ENCODE peak calls at places on chromosomes 6 and 20, in nine cellular contexts. S is tibial artery, F is heart right ventricle, M is OCI-LY7, P is HFF-Myc, H is choroid plexus epithelial cell, J is activated B cell treated with CpG ODN at 0.5 μM for 24 hours, U is AG10803, O is AG04450. Y is an unnamed sample.

GRCh38 chr20:36579996-36580545 is 6.7 kb downstream of the TGIF2 start:
- DNase-seq in J (no peak), O (no peak), P (no peak), S (no peak), U (peak; percentile 15), H (peak; percentile 68), F (no peak), M (no peak), Y (no peak)

GRCh38 chr6:4804095-4804494 is 27.9 kb downstream of the CDYL start:
- DNase-seq in M (no peak), S (no peak), O (no peak), P (no peak), U (peak; percentile 53), F (no peak), H (peak; percentile 71), J (no peak), Y (no peak)

GRCh38 chr6:132797975-132798819 is at the start of gene SLC18B1:
- DNase-seq in M (peak; percentile 54), S (peak; percentile 78), F (peak; percentile 47), J (peak; percentile 55), U (no peak), O (no peak), P (no peak), H (peak; percentile 36), Y (no peak)

GRCh38 chr6:137076277-137077068 is 31.7 kb upstream of the IL20RA start:
- DNase-seq in S (peak; percentile 75), O (peak; percentile 6), M (peak; percentile 82), U (peak; percentile 65), J (peak; percentile 39), F (peak; percentile 69), H (peak; percentile 83), P (peak; percentile 38), Y (no peak)

GRCh38 chr6:28683945-28684538 is 158.4 kb downstream of the GPX5 start:
- DNase-seq in O (no peak), H (peak; percentile 70), P (no peak), M (peak; percentile 65), J (no peak), U (peak; percentile 51), S (no peak), F (no peak), Y (no peak)

GRCh38 chr6:34066772-34067770 is 78.8 kb downstream of the GRM4 start:
- DNase-seq in O (no peak), P (no peak), F (no peak), H (no peak), S (no peak), M (no peak), J (no peak), U (no peak), Y (no peak)

GRCh38 chr20:35181731-35182130 is 9.9 kb downstream of the PROCR start:
- DNase-seq in O (no peak), M (no peak), H (peak; percentile 21), P (no peak), S (no peak), F (no peak), J (no peak), U (peak; percentile 85), Y (no peak)

GRCh38 chr20:34268851-34269668 is 27.8 kb downstream of the ASIP start:
- DNase-seq in P (no peak), U (no peak), H (peak; percentile 48), M (no peak), J (peak; percentile 25), F (peak; percentile 6), O (no peak), S (no peak), Y (no peak)

GRCh38 chr20:23417861-23418260 is 3.4 kb downstream of the NAPB start:
- DNase-seq in M (no peak), F (no peak), S (no peak), P (no peak), J (no peak), H (no peak), U (no peak), O (no peak), Y (peak; percentile 15)

GRCh38 chr20:23425129-23425528 is 3.8 kb upstream of the NAPB start:
- DNase-seq in S (no peak), O (no peak), F (no peak), M (no peak), J (no peak), H (no peak), P (no peak), U (no peak), Y (no peak)

GRCh38 chr20:23419657-23419994 is 1.7 kb downstream of the NAPB start:
- DNase-seq in J (no peak), F (no peak), S (no peak), P (no peak), H (no peak), U (no peak), M (no peak), O (no peak), Y (no peak)

GRCh38 chr20:23419995-23420901 is 1.0 kb downstream of the NAPB start:
- DNase-seq in P (no peak), F (no peak), H (peak; percentile 78), U (peak; percentile 71), J (peak; percentile 39), O (peak; percentile 29), M (peak; percentile 45), S (peak; percentile 76), Y (no peak)

DNA sequence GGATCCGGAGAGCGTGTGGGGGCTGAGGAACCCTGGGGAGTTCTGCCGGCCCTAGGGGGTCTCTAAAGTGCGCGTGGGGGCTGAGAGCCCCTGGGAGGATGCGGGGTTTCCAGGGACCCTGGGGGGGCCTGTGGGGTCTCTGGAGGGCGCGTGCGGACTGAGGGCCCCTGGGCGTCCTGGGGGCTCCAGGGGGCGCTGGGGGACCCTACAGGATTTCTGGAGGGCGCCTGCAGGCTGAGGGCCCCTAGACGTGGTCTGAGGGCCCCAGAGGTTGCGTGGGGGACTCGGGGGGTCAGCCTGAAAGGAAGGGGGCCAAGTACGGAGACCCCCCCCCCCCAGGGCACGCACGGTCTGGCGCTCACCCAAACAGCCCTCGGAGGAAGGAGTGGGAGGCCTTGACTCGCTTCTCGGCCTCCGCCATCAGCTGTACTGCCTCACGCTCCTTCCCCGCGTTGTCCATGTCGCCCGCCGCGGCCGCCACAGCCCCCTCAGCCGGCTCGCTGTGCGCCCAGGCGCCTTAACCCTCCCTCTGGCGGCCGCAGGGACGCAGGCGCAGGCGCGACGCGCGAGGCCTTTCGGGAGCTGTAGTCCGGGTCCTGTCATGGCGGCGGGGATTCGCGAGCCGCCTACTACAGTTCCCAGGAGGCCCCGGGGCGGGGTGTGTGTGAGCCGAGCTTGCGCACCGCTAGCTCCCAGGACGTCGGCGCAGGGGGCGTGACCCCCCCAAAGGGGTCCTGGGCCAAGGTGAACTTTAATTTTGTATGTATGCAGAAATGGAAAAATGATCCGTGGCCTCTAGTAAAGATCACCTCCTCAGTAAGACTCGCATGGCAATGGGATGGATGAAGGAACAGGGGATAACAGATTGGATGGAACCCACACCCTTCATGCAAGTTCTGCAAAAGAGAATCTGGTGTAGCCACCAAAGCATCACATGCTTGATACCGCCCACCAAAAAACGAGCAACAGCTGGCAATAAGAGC is at the start of gene NAPB:
- DNase-seq in O (peak; percentile 69), M (peak; percentile 96), J (peak; percentile 92), F (peak; percentile 96), S (peak; percentile 95), U (peak; percentile 88), P (peak; percentile 61), H (peak; percentile 95), Y (peak; percentile 39)
- TF ChIP-seq CTCF in O (peak; percentile 49), M (peak; percentile 49), J (no peak), F (peak; percentile 61), S (peak; percentile 85), U (peak; percentile 21), P (no peak), H (peak; percentile 46), Y (no peak)

GRCh38 chr20:45325367-45325766 is 17.3 kb upstream of the MATN4 start:
- DNase-seq in M (no peak), P (no peak), H (no peak), U (no peak), O (no peak), S (no peak), J (no peak), F (no peak), Y (no peak)

GRCh38 chr20:45320948-45321595 is 13.0 kb upstream of the MATN4 start:
- DNase-seq in F (no peak), H (no peak), M (peak; percentile 87), S (no peak), J (no peak), U (no peak), O (no peak), P (no peak), Y (no peak)

GRCh38 chr20:45323731-45324130 is 15.6 kb upstream of the MATN4 start:
- DNase-seq in J (no peak), U (no peak), H (peak; percentile 50), S (no peak), P (no peak), O (no peak), F (no peak), M (no peak), Y (no peak)

GRCh38 chr20:45318948-45319347 is 10.8 kb upstream of the MATN4 start:
- DNase-seq in O (no peak), J (no peak), M (no peak), H (no peak), P (no peak), F (no peak), U (no peak), S (no peak), Y (no peak)

GRCh38 chr20:45322952-45323383 is 14.9 kb upstream of the MATN4 start:
- DNase-seq in M (peak; percentile 75), H (peak; percentile 50), J (no peak), U (peak; percentile 47), P (no peak), O (no peak), F (peak; percentile 62), S (peak; percentile 81), Y (no peak)
- TF ChIP-seq CTCF in M (peak; percentile 74), H (peak; percentile 25), J (no peak), U (peak; percentile 24), P (peak; percentile 4), O (no peak), F (peak; percentile 32), S (no peak), Y (peak; percentile 52)

DNA sequence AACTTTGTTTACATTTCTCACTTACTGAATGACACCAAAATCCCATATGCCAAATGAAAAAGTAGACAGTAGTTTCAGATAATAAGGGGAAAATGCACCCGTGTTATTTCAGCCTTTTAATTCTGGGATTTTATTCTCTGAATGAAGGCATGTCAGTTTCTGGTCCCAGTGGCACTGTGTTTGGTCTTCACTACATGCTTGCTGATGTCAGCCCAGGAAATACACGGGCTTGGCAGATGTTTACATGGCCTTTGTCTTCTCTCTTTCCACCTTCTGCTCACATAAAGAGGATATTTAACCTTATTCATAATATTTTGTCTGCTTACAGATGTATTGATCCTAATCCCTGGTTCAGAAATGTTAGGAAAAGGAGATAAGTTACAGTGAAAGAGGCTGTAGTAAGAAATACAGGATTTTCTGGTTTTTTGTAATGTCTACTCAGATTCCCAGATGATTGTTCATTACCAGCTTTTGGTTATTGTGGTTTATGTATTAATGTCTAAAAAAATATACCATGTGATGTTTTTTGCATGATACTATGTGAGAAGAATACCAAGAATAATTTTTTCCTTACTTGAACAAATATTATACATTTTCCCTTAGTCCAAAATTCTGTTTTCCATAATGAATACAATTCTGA is 27.7 kb downstream of the DSE start:
- DNase-seq in S (no peak), P (no peak), J (no peak), U (peak; percentile 71), F (no peak), M (no peak), H (peak; percentile 70), O (no peak), Y (no peak)
- TF ChIP-seq CTCF in S (no peak), P (no peak), J (no peak), U (no peak), F (no peak), M (no peak), H (no peak), O (no peak), Y (no peak)

DNA sequence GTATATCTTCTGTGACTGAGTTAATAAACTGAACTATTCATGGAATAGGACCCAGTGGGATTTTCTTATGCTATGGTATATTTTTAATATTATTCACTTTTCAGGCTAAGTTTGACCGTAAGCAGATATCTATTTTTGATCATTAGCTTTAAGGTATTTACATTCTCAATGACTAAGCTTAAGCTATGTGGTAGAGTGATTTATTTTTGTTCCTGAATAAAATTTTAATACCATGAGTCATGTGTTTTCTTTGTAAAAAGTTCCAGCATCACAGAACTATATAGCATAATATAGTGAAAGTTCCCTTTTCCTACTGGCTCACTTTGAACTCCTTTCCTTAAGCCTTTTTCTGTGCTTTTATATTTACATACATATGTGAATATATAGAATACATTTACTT is 75.8 kb downstream of the BCKDHB start:
- DNase-seq in S (no peak), F (no peak), H (peak; percentile 54), J (no peak), M (no peak), P (peak; percentile 24), U (peak; percentile 30), O (peak; percentile 13), Y (no peak)
- TF ChIP-seq CTCF in S (no peak), F (no peak), H (no peak), J (no peak), M (no peak), P (no peak), U (no peak), O (no peak), Y (no peak)